ENCODE peak calls at places on chromosomes 4 and X, in seven cellular contexts. One of them, this sample, is unnamed.

GRCh38 chrX:3120426-3120825 is 79.2 kb downstream of the ARSF start:
- DNase-seq in neural progenitor cell: no peak
- DNase-seq in right lobe of liver: no peak
- DNase-seq in foreskin fibroblast: no peak
- DNase-seq in left lung: no peak
- DNase-seq in endodermal cell: no peak
- DNase-seq in fibroblast of villous mesenchyme: no peak
- DNase-seq in this sample: no peak

GRCh38 chrX:38618152-38618551 is 56.8 kb downstream of the TSPAN7 start:
- DNase-seq in neural progenitor cell: no peak
- DNase-seq in right lobe of liver: no peak
- DNase-seq in endodermal cell: no peak
- DNase-seq in left lung: no peak
- DNase-seq in fibroblast of villous mesenchyme: no peak
- DNase-seq in foreskin fibroblast: no peak
- DNase-seq in this sample: no peak

GRCh38 chr4:186979966-186980745 is 256.5 kb upstream of the FAT1 start:
- DNase-seq in left lung: no peak
- DNase-seq in foreskin fibroblast: no peak
- DNase-seq in fibroblast of villous mesenchyme: peak
- DNase-seq in endodermal cell: no peak
- DNase-seq in right lobe of liver: no peak
- DNase-seq in neural progenitor cell: peak
- DNase-seq in this sample: no peak

GRCh38 chr4:10003666-10004065 is 17.6 kb downstream of the SLC2A9 start:
- DNase-seq in right lobe of liver: no peak
- DNase-seq in endodermal cell: no peak
- DNase-seq in foreskin fibroblast: no peak
- DNase-seq in left lung: no peak
- DNase-seq in neural progenitor cell: no peak
- DNase-seq in fibroblast of villous mesenchyme: no peak
- DNase-seq in this sample: no peak

GRCh38 chr4:25020240-25020639 is 10.5 kb downstream of the LGI2 start:
- DNase-seq in right lobe of liver: no peak
- DNase-seq in neural progenitor cell: no peak
- DNase-seq in endodermal cell: no peak
- DNase-seq in foreskin fibroblast: no peak
- DNase-seq in left lung: no peak
- DNase-seq in fibroblast of villous mesenchyme: peak
- DNase-seq in this sample: no peak

GRCh38 chrX:68822641-68823410 is 6.0 kb upstream of the EFNB1 start:
- DNase-seq in fibroblast of villous mesenchyme: peak
- DNase-seq in neural progenitor cell: peak
- DNase-seq in endodermal cell: peak
- DNase-seq in left lung: no peak
- DNase-seq in right lobe of liver: peak
- DNase-seq in foreskin fibroblast: peak
- DNase-seq in this sample: no peak

GRCh38 chr4:48409203-48409602 is 67.9 kb downstream of the SLAIN2 start:
- DNase-seq in neural progenitor cell: no peak
- DNase-seq in right lobe of liver: no peak
- DNase-seq in left lung: no peak
- DNase-seq in fibroblast of villous mesenchyme: peak
- DNase-seq in foreskin fibroblast: no peak
- DNase-seq in endodermal cell: no peak
- DNase-seq in this sample: no peak

GRCh38 chr4:184983660-184984356 is 34.5 kb upstream of the HELT start:
- DNase-seq in neural progenitor cell: peak
- DNase-seq in right lobe of liver: peak
- DNase-seq in fibroblast of villous mesenchyme: peak
- DNase-seq in left lung: peak
- DNase-seq in foreskin fibroblast: peak
- DNase-seq in endodermal cell: peak
- DNase-seq in this sample: no peak

GRCh38 chrX:30865612-30866011 is 23.4 kb downstream of the TAB3 start:
- DNase-seq in fibroblast of villous mesenchyme: no peak
- DNase-seq in foreskin fibroblast: no peak
- DNase-seq in endodermal cell: no peak
- DNase-seq in right lobe of liver: no peak
- DNase-seq in neural progenitor cell: no peak
- DNase-seq in left lung: no peak
- DNase-seq in this sample: no peak

GRCh38 chrX:2692221-2693122 is 1.4 kb downstream of the CD99 start:
- DNase-seq in neural progenitor cell: peak
- DNase-seq in endodermal cell: peak
- DNase-seq in left lung: no peak
- DNase-seq in right lobe of liver: peak
- DNase-seq in fibroblast of villous mesenchyme: peak
- DNase-seq in foreskin fibroblast: peak
- DNase-seq in this sample: peak

GRCh38 chr4:25908491-25908901 is 5.5 kb upstream of the SMIM20 start:
- DNase-seq in foreskin fibroblast: peak
- DNase-seq in endodermal cell: no peak
- DNase-seq in left lung: no peak
- DNase-seq in neural progenitor cell: no peak
- DNase-seq in right lobe of liver: no peak
- DNase-seq in fibroblast of villous mesenchyme: peak
- DNase-seq in this sample: no peak

GRCh38 chrX:69238153-69238959 is 73.1 kb upstream of the PJA1 start:
- DNase-seq in endodermal cell: no peak
- DNase-seq in left lung: no peak
- DNase-seq in foreskin fibroblast: no peak
- DNase-seq in fibroblast of villous mesenchyme: no peak
- DNase-seq in right lobe of liver: no peak
- DNase-seq in neural progenitor cell: no peak
- DNase-seq in this sample: no peak

GRCh38 chrX:131854586-131854985 is 168.5 kb upstream of the STK26 start:
- DNase-seq in left lung: no peak
- DNase-seq in fibroblast of villous mesenchyme: peak
- DNase-seq in right lobe of liver: no peak
- DNase-seq in endodermal cell: no peak
- DNase-seq in neural progenitor cell: no peak
- DNase-seq in foreskin fibroblast: peak
- DNase-seq in this sample: no peak

GRCh38 chrX:125132274-125132673 is 187.4 kb upstream of the TEX13C start:
- DNase-seq in foreskin fibroblast: no peak
- DNase-seq in neural progenitor cell: peak
- DNase-seq in left lung: no peak
- DNase-seq in endodermal cell: no peak
- DNase-seq in fibroblast of villous mesenchyme: no peak
- DNase-seq in right lobe of liver: no peak
- DNase-seq in this sample: no peak

GRCh38 chr4:95517799-95518198 is 31.0 kb downstream of the UNC5C start:
- DNase-seq in left lung: no peak
- DNase-seq in fibroblast of villous mesenchyme: no peak
- DNase-seq in right lobe of liver: no peak
- DNase-seq in neural progenitor cell: no peak
- DNase-seq in endodermal cell: no peak
- DNase-seq in foreskin fibroblast: no peak
- DNase-seq in this sample: no peak

GRCh38 chr4:41204400-41204978 is 9.9 kb downstream of the APBB2 start:
- DNase-seq in neural progenitor cell: no peak
- DNase-seq in right lobe of liver: peak
- DNase-seq in left lung: no peak
- DNase-seq in foreskin fibroblast: peak
- DNase-seq in endodermal cell: no peak
- DNase-seq in fibroblast of villous mesenchyme: peak
- DNase-seq in this sample: no peak

GRCh38 chr4:620201-620600 is 5.2 kb upstream of the PDE6B start:
- DNase-seq in neural progenitor cell: no peak
- DNase-seq in right lobe of liver: no peak
- DNase-seq in left lung: peak
- DNase-seq in foreskin fibroblast: no peak
- DNase-seq in fibroblast of villous mesenchyme: no peak
- DNase-seq in endodermal cell: no peak
- DNase-seq in this sample: peak

GRCh38 chrX:85419293-85419692 is 39.8 kb upstream of the POF1B start:
- DNase-seq in endodermal cell: no peak
- DNase-seq in left lung: no peak
- DNase-seq in foreskin fibroblast: no peak
- DNase-seq in neural progenitor cell: no peak
- DNase-seq in fibroblast of villous mesenchyme: no peak
- DNase-seq in right lobe of liver: no peak
- DNase-seq in this sample: no peak

GRCh38 chrX:47796433-47796906 is 40.2 kb upstream of the ZNF81 start:
- DNase-seq in foreskin fibroblast: peak
- DNase-seq in left lung: no peak
- DNase-seq in right lobe of liver: no peak
- DNase-seq in neural progenitor cell: no peak
- DNase-seq in endodermal cell: no peak
- DNase-seq in fibroblast of villous mesenchyme: peak
- DNase-seq in this sample: no peak

GRCh38 chr4:101288365-101289145 is 58.8 kb downstream of the PPP3CA start:
- DNase-seq in left lung: no peak
- DNase-seq in fibroblast of villous mesenchyme: peak
- DNase-seq in right lobe of liver: no peak
- DNase-seq in foreskin fibroblast: peak
- DNase-seq in neural progenitor cell: no peak
- DNase-seq in endodermal cell: no peak
- DNase-seq in this sample: no peak

DNA sequence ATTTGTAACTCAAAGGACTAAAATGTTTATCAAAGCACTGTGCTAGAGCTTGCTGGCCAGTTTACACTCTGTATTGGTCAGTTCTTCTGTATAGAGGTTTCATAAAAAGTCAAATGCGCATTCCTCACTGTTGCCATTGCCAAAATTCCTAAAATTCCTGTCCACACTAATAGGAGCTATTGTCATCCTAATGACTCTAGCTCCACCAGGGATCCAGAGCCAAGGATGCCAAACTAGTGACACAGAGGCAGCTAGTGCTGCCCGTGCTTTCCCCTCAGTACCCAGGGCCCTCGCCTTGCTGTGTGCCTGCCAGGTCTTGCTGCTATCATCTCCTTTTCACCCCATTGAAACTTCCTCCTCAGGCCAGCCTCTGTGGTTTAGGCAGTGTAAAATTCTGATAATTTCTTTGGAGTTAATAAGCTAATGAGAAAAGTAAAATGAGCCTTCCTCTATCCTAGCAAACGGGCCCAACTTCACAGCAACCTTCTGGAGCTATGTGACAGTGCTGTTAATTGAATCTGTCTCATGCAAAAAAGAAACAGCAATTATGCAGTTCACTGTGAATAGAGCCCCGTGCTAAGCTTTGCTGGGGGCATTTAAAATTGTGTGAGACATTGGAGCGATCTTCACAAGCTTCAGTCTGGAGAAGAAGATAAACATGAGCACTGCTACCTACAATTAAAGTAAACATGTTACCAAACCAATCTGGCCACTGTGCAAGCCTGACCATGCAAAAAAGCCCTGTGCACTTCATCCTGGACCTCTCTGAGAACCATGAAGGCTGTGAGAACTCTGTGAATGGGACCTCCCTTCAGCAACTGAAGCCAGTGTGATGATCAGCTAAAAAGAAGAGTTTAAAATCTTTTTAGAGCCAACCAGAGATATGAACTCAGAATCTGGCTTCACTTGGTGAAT is 43.1 kb upstream of the FGF2 start:
- DNase-seq in left lung: peak
- DNase-seq in right lobe of liver: peak
- DNase-seq in neural progenitor cell: peak
- DNase-seq in endodermal cell: peak
- DNase-seq in fibroblast of villous mesenchyme: peak
- DNase-seq in foreskin fibroblast: peak
- DNase-seq in this sample: no peak
- TF ChIP-seq CTCF in left lung: no peak
- TF ChIP-seq CTCF in right lobe of liver: no peak
- TF ChIP-seq CTCF in neural progenitor cell: no peak
- TF ChIP-seq CTCF in endodermal cell: no peak
- TF ChIP-seq CTCF in fibroblast of villous mesenchyme: no peak
- TF ChIP-seq CTCF in foreskin fibroblast: no peak
- TF ChIP-seq CTCF in this sample: no peak

DNA sequence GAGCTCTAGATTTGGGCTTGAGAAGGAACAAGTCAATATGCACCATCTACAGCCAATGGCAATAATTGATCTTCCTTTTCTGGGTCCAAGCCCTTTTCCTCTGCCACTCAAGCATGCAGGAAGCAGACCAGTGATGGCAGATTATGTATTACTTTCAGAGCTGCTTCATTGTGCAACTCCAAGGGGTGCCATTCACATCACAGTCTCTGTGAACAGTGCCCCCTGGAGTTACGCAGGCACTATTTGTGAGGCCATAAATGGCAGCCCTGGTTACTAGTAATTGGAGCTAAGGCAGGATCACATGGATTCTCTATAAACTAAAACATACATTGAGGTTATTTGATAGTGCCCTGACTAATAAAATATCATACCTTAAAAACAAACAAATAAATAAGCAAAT is 313.4 kb upstream of the SLC7A11 start:
- DNase-seq in left lung: no peak
- DNase-seq in endodermal cell: peak
- DNase-seq in right lobe of liver: no peak
- DNase-seq in neural progenitor cell: peak
- DNase-seq in fibroblast of villous mesenchyme: peak
- DNase-seq in foreskin fibroblast: no peak
- DNase-seq in this sample: no peak
- TF ChIP-seq CTCF in left lung: no peak
- TF ChIP-seq CTCF in endodermal cell: peak
- TF ChIP-seq CTCF in right lobe of liver: no peak
- TF ChIP-seq CTCF in neural progenitor cell: peak
- TF ChIP-seq CTCF in fibroblast of villous mesenchyme: peak
- TF ChIP-seq CTCF in foreskin fibroblast: peak
- TF ChIP-seq CTCF in this sample: peak

GRCh38 chr4:183253451-183253850 is 66.6 kb downstream of the CLDN22 start:
- DNase-seq in neural progenitor cell: no peak
- DNase-seq in left lung: no peak
- DNase-seq in endodermal cell: no peak
- DNase-seq in foreskin fibroblast: no peak
- DNase-seq in right lobe of liver: no peak
- DNase-seq in fibroblast of villous mesenchyme: no peak
- DNase-seq in this sample: no peak

GRCh38 chr4:183254162-183254561 is 65.9 kb downstream of the CLDN22 start:
- DNase-seq in fibroblast of villous mesenchyme: peak
- DNase-seq in foreskin fibroblast: no peak
- DNase-seq in left lung: no peak
- DNase-seq in endodermal cell: no peak
- DNase-seq in neural progenitor cell: no peak
- DNase-seq in right lobe of liver: no peak
- DNase-seq in this sample: no peak

GRCh38 chr4:183250831-183251230 is 69.2 kb downstream of the CLDN22 start:
- DNase-seq in neural progenitor cell: no peak
- DNase-seq in endodermal cell: no peak
- DNase-seq in fibroblast of villous mesenchyme: no peak
- DNase-seq in right lobe of liver: no peak
- DNase-seq in left lung: no peak
- DNase-seq in foreskin fibroblast: no peak
- DNase-seq in this sample: no peak

GRCh38 chr4:183252959-183253358 is 67.1 kb downstream of the CLDN22 start:
- DNase-seq in endodermal cell: no peak
- DNase-seq in neural progenitor cell: no peak
- DNase-seq in foreskin fibroblast: no peak
- DNase-seq in right lobe of liver: no peak
- DNase-seq in left lung: no peak
- DNase-seq in fibroblast of villous mesenchyme: no peak
- DNase-seq in this sample: no peak

GRCh38 chr4:183249854-183250253 is 70.2 kb downstream of the CLDN22 start:
- DNase-seq in foreskin fibroblast: peak
- DNase-seq in fibroblast of villous mesenchyme: peak
- DNase-seq in left lung: no peak
- DNase-seq in right lobe of liver: no peak
- DNase-seq in endodermal cell: no peak
- DNase-seq in neural progenitor cell: peak
- DNase-seq in this sample: no peak
- TF ChIP-seq CTCF in foreskin fibroblast: peak
- TF ChIP-seq CTCF in fibroblast of villous mesenchyme: peak
- TF ChIP-seq CTCF in left lung: no peak
- TF ChIP-seq CTCF in right lobe of liver: peak
- TF ChIP-seq CTCF in endodermal cell: peak
- TF ChIP-seq CTCF in neural progenitor cell: peak
- TF ChIP-seq CTCF in this sample: no peak

GRCh38 chr4:170743633-170744032 is 653.9 kb upstream of the AADAT start:
- DNase-seq in left lung: peak
- DNase-seq in endodermal cell: no peak
- DNase-seq in foreskin fibroblast: no peak
- DNase-seq in fibroblast of villous mesenchyme: no peak
- DNase-seq in neural progenitor cell: no peak
- DNase-seq in right lobe of liver: no peak
- DNase-seq in this sample: no peak
- TF ChIP-seq CTCF in left lung: no peak
- TF ChIP-seq CTCF in endodermal cell: no peak
- TF ChIP-seq CTCF in foreskin fibroblast: no peak
- TF ChIP-seq CTCF in fibroblast of villous mesenchyme: no peak
- TF ChIP-seq CTCF in neural progenitor cell: no peak
- TF ChIP-seq CTCF in right lobe of liver: no peak
- TF ChIP-seq CTCF in this sample: no peak